ENCODE peak calls at places on chromosomes 6 and 20, in four cellular contexts. F, K, G and O are unnamed samples.

GRCh38 chr20:60219984-60220540 is 261.8 kb downstream of the CDH26 start:
- DNase-seq in F (no peak), K (no peak), G (no peak), O (no peak)

GRCh38 chr20:35008411-35009342 is 53.0 kb downstream of the MYH7B start:
- DNase-seq in F (no peak), K (no peak), G (no peak), O (no peak)

GRCh38 chr6:111848262-111848661 is 25.0 kb downstream of the FYN start:
- DNase-seq in F (no peak), K (no peak), G (no peak), O (no peak)

GRCh38 chr6:157549468-157549745 is 168.4 kb downstream of the ZDHHC14 start:
- DNase-seq in F (no peak), K (no peak), G (no peak), O (no peak)

GRCh38 chr6:9208956-9209355 is 773.6 kb upstream of the SLC35B3 start:
- DNase-seq in F (no peak), K (no peak), G (no peak), O (no peak)

GRCh38 chr6:20565291-20565690 is 31.0 kb downstream of the CDKAL1 start:
- DNase-seq in F (no peak), K (no peak), G (no peak), O (no peak)

GRCh38 chr20:19888269-19888669 is 128.9 kb upstream of the NAA20 start:
- DNase-seq in F (no peak), K (no peak), G (no peak), O (peak; percentile 20)

GRCh38 chr6:113065606-113066005 is 718.5 kb downstream of the RFPL4B start:
- DNase-seq in F (no peak), K (no peak), G (no peak), O (no peak)

GRCh38 chr6:384898-385297 is 6.7 kb upstream of the IRF4 start:
- DNase-seq in F (no peak), K (no peak), G (no peak), O (no peak)

GRCh38 chr6:116078945-116079344 is 18.3 kb upstream of the FRK start:
- DNase-seq in F (no peak), K (no peak), G (no peak), O (no peak)

GRCh38 chr6:156279306-156279969 is 497.7 kb upstream of the ARID1B start:
- DNase-seq in F (no peak), K (no peak), G (no peak), O (no peak)

GRCh38 chr20:18197382-18198070 is 59.9 kb downstream of the KAT14 start:
- DNase-seq in F (no peak), K (no peak), G (no peak), O (no peak)

GRCh38 chr6:127298475-127298874 is 31.8 kb downstream of the RNF146 start:
- DNase-seq in F (no peak), K (no peak), G (no peak), O (no peak)

GRCh38 chr6:156780117-156780641 is 3.0 kb downstream of the ARID1B start:
- DNase-seq in F (peak; percentile 78), K (no peak), G (no peak), O (no peak)

GRCh38 chr6:160464744-160465143 is 116.6 kb downstream of the SLC22A3 start:
- DNase-seq in F (no peak), K (no peak), G (no peak), O (no peak)

GRCh38 chr6:28489366-28490190 is 26.0 kb downstream of the GPX6 start:
- DNase-seq in F (peak; percentile 91), K (peak; percentile 20), G (peak; percentile 85), O (no peak)

GRCh38 chr6:166633732-166634535 is 6.9 kb upstream of the RPS6KA2 start:
- DNase-seq in F (no peak), K (peak; percentile 53), G (no peak), O (peak; percentile 50)

GRCh38 chr6:36724514-36725385 is 27.1 kb downstream of the RAB44 start:
- DNase-seq in F (peak; percentile 70), K (peak; percentile 56), G (no peak), O (peak; percentile 60)

GRCh38 chr6:19024737-19025136 is 637.6 kb downstream of the RNF144B start:
- DNase-seq in F (peak; percentile 34), K (no peak), G (no peak), O (peak; percentile 25)

GRCh38 chr6:99330159-99330558 is 19.3 kb downstream of the FAXC start:
- DNase-seq in F (peak; percentile 66), K (no peak), G (no peak), O (peak; percentile 27)

GRCh38 chr6:107560657-107561056 is 70.7 kb downstream of the SOBP start:
- DNase-seq in F (no peak), K (no peak), G (no peak), O (peak; percentile 42)

GRCh38 chr6:76885861-76886301 is 577.4 kb downstream of the HTR1B start:
- DNase-seq in F (no peak), K (no peak), G (no peak), O (no peak)

GRCh38 chr20:63451821-63452220 is 20.6 kb downstream of the KCNQ2 start:
- DNase-seq in F (no peak), K (no peak), G (no peak), O (no peak)

GRCh38 chr20:64103871-64104666 is 3.3 kb downstream of the NPBWR2 start:
- DNase-seq in F (no peak), K (peak; percentile 9), G (peak; percentile 57), O (no peak)

GRCh38 chr6:8082954-8083858 is 19.0 kb upstream of the BLOC1S5 start:
- DNase-seq in F (peak; percentile 31), K (no peak), G (no peak), O (no peak)

GRCh38 chr6:25519856-25520255 is 132.2 kb upstream of the SCGN start:
- DNase-seq in F (no peak), K (no peak), G (no peak), O (no peak)

GRCh38 chr6:118678866-118679265 is 27.5 kb upstream of the CEP85L start:
- DNase-seq in F (no peak), K (no peak), G (no peak), O (no peak)

GRCh38 chr6:85961746-85962145 is 319.1 kb upstream of the SYNCRIP start:
- DNase-seq in F (no peak), K (no peak), G (no peak), O (no peak)

GRCh38 chr6:147043994-147044477 is 160.2 kb upstream of the STXBP5 start:
- DNase-seq in F (peak; percentile 18), K (no peak), G (no peak), O (no peak)

GRCh38 chr6:14727494-14728395 is 518.1 kb upstream of the JARID2 start:
- DNase-seq in F (no peak), K (no peak), G (no peak), O (no peak)

GRCh38 chr20:45115386-45115774 is 406 bp upstream of the WFDC5 start:
- DNase-seq in F (no peak), K (no peak), G (no peak), O (no peak)

GRCh38 chr6:13404892-13405254 is 76.5 kb upstream of the TBC1D7 start:
- DNase-seq in F (no peak), K (no peak), G (no peak), O (no peak)

GRCh38 chr6:13404115-13404891 is 76.0 kb upstream of the TBC1D7 start:
- DNase-seq in F (no peak), K (no peak), G (no peak), O (peak; percentile 48)

GRCh38 chr6:13407368-13407708 is 79.0 kb upstream of the TBC1D7 start:
- DNase-seq in F (no peak), K (no peak), G (no peak), O (no peak)

GRCh38 chr6:13406781-13407180 is 78.4 kb upstream of the TBC1D7 start:
- DNase-seq in F (peak; percentile 52), K (no peak), G (no peak), O (no peak)

GRCh38 chr6:13406051-13406477 is 77.7 kb upstream of the TBC1D7 start:
- DNase-seq in F (no peak), K (no peak), G (no peak), O (peak; percentile 13)
- H3K27ac ChIP-seq in F (peak overlapping the region; percentile 85), K (peak overlapping the region; percentile 88), G (peak overlapping the region; percentile 83), O (peak overlapping the region; percentile 81)

GRCh38 chr6:10771371-10771894 is 23.8 kb downstream of the TMEM14B start:
- DNase-seq in F (no peak), K (no peak), G (no peak), O (no peak)
- TF ChIP-seq CTCF in F (no peak), K (no peak), G (no peak), O (no peak)

DNA sequence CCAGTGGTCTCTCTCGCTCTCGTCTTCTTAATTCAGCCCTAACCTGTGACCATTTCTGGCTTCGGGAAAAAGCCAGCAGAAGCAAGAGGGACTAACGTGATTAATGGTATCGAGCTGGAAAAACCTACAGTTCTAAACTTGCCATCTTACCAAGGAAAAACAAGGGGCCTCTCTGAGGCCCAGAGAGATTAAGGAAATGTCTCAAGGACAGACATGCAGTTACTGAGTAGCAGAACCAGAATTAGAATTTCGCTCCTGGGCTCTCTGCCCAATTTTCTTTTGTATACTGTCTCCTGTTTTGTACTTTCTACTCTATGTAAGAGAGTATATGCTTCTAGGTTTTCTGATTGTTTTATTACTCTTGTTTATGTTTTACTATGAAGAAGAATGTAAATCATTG is 67.8 kb upstream of the LTV1 start:
- DNase-seq in F (no peak), K (no peak), G (no peak), O (peak; percentile 12)
- H3K27ac ChIP-seq in F (no peak overlapping the region), K (peak overlapping the region; percentile 39), G (peak overlapping the region; percentile 1), O (no peak overlapping the region)

GRCh38 chr6:169653691-169654090 is 48.1 kb downstream of the WDR27 start:
- DNase-seq in F (no peak), K (no peak), G (peak; percentile 28), O (no peak)

GRCh38 chr6:169652896-169653295 is 48.9 kb downstream of the WDR27 start:
- DNase-seq in F (no peak), K (no peak), G (peak; percentile 54), O (no peak)

GRCh38 chr6:169651498-169651897 is 50.3 kb downstream of the WDR27 start:
- DNase-seq in F (no peak), K (no peak), G (no peak), O (no peak)

GRCh38 chr6:169656626-169657610 is 44.9 kb downstream of the WDR27 start:
- DNase-seq in F (no peak), K (no peak), G (peak; percentile 70), O (no peak)

DNA sequence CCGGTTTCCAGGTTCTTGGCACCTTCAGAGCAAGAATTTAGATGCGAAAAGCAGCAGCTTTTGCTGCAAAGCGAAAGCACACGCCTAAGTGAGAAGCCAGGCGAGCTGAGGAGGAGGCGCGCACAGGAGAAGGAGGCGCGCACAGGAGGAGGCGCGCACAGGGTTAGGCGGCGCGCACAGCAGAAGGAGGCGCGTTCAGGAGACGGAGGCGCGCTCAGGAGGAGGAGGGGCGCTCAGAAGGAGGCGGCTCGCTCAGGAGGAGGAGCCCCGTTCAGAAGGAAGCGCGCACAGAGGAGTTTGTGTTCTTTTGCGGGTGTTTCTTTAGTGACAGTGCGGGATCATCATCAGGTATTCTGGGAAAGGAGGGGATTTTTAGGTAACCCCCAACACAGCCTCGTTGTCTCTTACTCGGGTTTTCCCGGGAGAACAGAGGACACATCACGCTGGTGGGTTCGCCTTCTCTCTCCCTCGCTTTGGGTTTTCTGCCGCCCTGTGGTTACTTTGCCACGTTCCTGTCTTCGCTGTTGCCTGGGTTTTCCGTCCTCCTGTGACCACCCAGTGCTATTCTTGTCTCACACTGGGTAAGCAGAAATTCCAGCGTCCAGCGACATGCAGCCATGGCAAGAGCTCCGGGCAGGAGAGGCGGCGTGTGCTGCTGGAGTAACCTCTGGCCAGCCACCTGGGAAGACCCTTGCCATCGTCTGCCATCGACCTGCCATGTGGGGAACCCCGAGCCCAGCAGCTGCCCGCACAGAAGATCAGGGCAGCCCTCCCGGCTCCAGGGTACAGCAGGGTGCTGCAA is 47.0 kb downstream of the WDR27 start:
- DNase-seq in F (peak; percentile 32), K (peak; percentile 66), G (peak; percentile 70), O (no peak)
- TF ChIP-seq CTCF in F (peak; percentile 24), K (peak; percentile 27), G (no peak), O (peak; percentile 31)

GRCh38 chr20:6702144-6702543 is 65.3 kb upstream of the BMP2 start:
- DNase-seq in F (no peak), K (no peak), G (no peak), O (no peak)
- H3K27ac ChIP-seq in F (no peak overlapping the region), K (no peak overlapping the region), G (no peak overlapping the region), O (no peak overlapping the region)